ENCODE peak calls at places on chromosomes 12 and 14, in ten cellular contexts. B is dorsolateral prefrontal cortex, L is NCI-H748 treated with DMSO at 0.1 percent for 48 hours, T is NCI-H510A, D is T47D, M is sciatic nerve, S is T1000, Z is esophagus squamous epithelium, C is A549, E is HFFc6. V is an unnamed sample.
A peak's percentile ranks its signal among the peaks of the same experiment; 100 is the strongest.

GRCh38 chr14:74018029-74018703 is 922 bp downstream of the ENTPD5 start:
- DNase-seq in B (no peak), L (no peak), T (no peak), D (peak; percentile 46), M (no peak), S (peak; percentile 22), Z (no peak), C (peak; percentile 61), E (peak; percentile 74), V (no peak)

GRCh38 chr14:59321184-59321952 is 132.9 kb downstream of the DAAM1 start:
- DNase-seq in B (no peak), L (no peak), T (no peak), D (no peak), M (no peak), S (no peak), Z (no peak), C (no peak), E (peak; percentile 41), V (no peak)

GRCh38 chr12:123134755-123135282 is 16.1 kb downstream of the PITPNM2 start:
- DNase-seq in B (no peak), L (no peak), T (no peak), D (no peak), M (no peak), S (no peak), Z (no peak), C (no peak), E (no peak), V (no peak)

GRCh38 chr12:30529489-30530269 is 166.0 kb downstream of the IPO8 start:
- DNase-seq in B (no peak), L (no peak), T (no peak), D (no peak), M (no peak), S (no peak), Z (no peak), C (no peak), E (peak; percentile 0), V (no peak)

GRCh38 chr14:23468704-23469126 is 788 bp upstream of the NGDN start:
- DNase-seq in B (no peak), L (no peak), T (peak; percentile 35), D (no peak), M (no peak), S (no peak), Z (no peak), C (no peak), E (no peak), V (no peak)

GRCh38 chr14:88951370-88951769 is 126.9 kb downstream of the TTC8 start:
- DNase-seq in B (no peak), L (no peak), T (no peak), D (no peak), M (no peak), S (no peak), Z (no peak), C (no peak), E (no peak), V (no peak)

GRCh38 chr14:100524933-100525243 is 62.3 kb downstream of the BEGAIN start:
- DNase-seq in B (peak; percentile 73), L (no peak), T (no peak), D (no peak), M (no peak), S (no peak), Z (no peak), C (peak; percentile 41), E (no peak), V (no peak)

GRCh38 chr14:62689741-62690140 is 355.5 kb downstream of the KCNH5 start:
- DNase-seq in B (no peak), L (peak; percentile 59), T (no peak), D (no peak), M (no peak), S (no peak), Z (no peak), C (no peak), E (no peak), V (no peak)

GRCh38 chr12:117034691-117035090 is 64.5 kb downstream of the TESC start:
- DNase-seq in B (no peak), L (no peak), T (no peak), D (no peak), M (no peak), S (no peak), Z (no peak), C (no peak), E (no peak), V (no peak)

GRCh38 chr12:33432992-33433391 is 6.6 kb downstream of the SYT10 start:
- DNase-seq in B (no peak), L (peak; percentile 32), T (no peak), D (no peak), M (no peak), S (no peak), Z (no peak), C (no peak), E (no peak), V (no peak)

GRCh38 chr12:124721501-124722154 is 142.0 kb downstream of the SCARB1 start:
- DNase-seq in B (no peak), L (no peak), T (no peak), D (no peak), M (no peak), S (no peak), Z (no peak), C (no peak), E (no peak), V (no peak)

GRCh38 chr12:52221912-52222457 is 11.1 kb upstream of the KRT7 start:
- DNase-seq in B (peak; percentile 66), L (peak; percentile 29), T (no peak), D (no peak), M (no peak), S (peak; percentile 100), Z (no peak), C (no peak), E (peak; percentile 66), V (no peak)

GRCh38 chr12:106429636-106430035 is 72.1 kb downstream of the POLR3B start:
- DNase-seq in B (no peak), L (no peak), T (no peak), D (no peak), M (no peak), S (no peak), Z (no peak), C (no peak), E (no peak), V (no peak)

GRCh38 chr12:57454566-57455373 is at the start of gene INHBE:
- DNase-seq in B (no peak), L (no peak), T (peak; percentile 83), D (no peak), M (no peak), S (peak; percentile 5), Z (no peak), C (no peak), E (peak; percentile 18), V (no peak)

GRCh38 chr14:98370352-98370751 is 901.6 kb downstream of the BCL11B start:
- DNase-seq in B (no peak), L (no peak), T (no peak), D (no peak), M (no peak), S (no peak), Z (no peak), C (no peak), E (no peak), V (no peak)

GRCh38 chr12:114306646-114307045 is 99.3 kb downstream of the TBX5 start:
- DNase-seq in B (no peak), L (no peak), T (no peak), D (no peak), M (no peak), S (no peak), Z (no peak), C (no peak), E (peak; percentile 83), V (no peak)

GRCh38 chr14:22837059-22837749 is 819 bp downstream of the MMP14 start:
- DNase-seq in B (no peak), L (no peak), T (no peak), D (peak; percentile 64), M (peak; percentile 80), S (no peak), Z (no peak), C (no peak), E (peak; percentile 60), V (peak; percentile 61)

GRCh38 chr14:30988509-30988908 is 36.9 kb upstream of the AP4S1 start:
- DNase-seq in B (no peak), L (no peak), T (no peak), D (no peak), M (no peak), S (no peak), Z (no peak), C (no peak), E (peak; percentile 12), V (peak; percentile 11)

GRCh38 chr12:98058838-98059237 is 456.6 kb upstream of the TMPO start:
- DNase-seq in B (no peak), L (no peak), T (no peak), D (no peak), M (no peak), S (no peak), Z (no peak), C (no peak), E (no peak), V (no peak)

GRCh38 chr12:10214131-10214876 is 1.6 kb downstream of the GABARAPL1 start:
- DNase-seq in B (no peak), L (no peak), T (no peak), D (no peak), M (no peak), S (no peak), Z (no peak), C (no peak), E (no peak), V (no peak)

GRCh38 chr14:58395815-58396626 is at the start of gene TOMM20L:
- DNase-seq in B (peak; percentile 75), L (peak; percentile 57), T (peak; percentile 57), D (peak; percentile 87), M (peak; percentile 81), S (no peak), Z (peak; percentile 9), C (peak; percentile 65), E (peak; percentile 6), V (peak; percentile 75)

GRCh38 chr14:63295991-63296630 is 22.6 kb downstream of the GPHB5 start:
- DNase-seq in B (no peak), L (no peak), T (no peak), D (no peak), M (no peak), S (no peak), Z (no peak), C (no peak), E (no peak), V (no peak)

GRCh38 chr12:1855241-1855640 is 34.9 kb downstream of the LRTM2 start:
- DNase-seq in B (no peak), L (no peak), T (no peak), D (no peak), M (no peak), S (peak; percentile 13), Z (no peak), C (no peak), E (no peak), V (no peak)

GRCh38 chr12:42701079-42701478 is 111.5 kb upstream of the PRICKLE1 start:
- DNase-seq in B (no peak), L (no peak), T (no peak), D (no peak), M (no peak), S (no peak), Z (no peak), C (no peak), E (no peak), V (no peak)

GRCh38 chr12:27817761-27818160 is 37.7 kb upstream of the MANSC4 start:
- DNase-seq in B (no peak), L (no peak), T (no peak), D (no peak), M (no peak), S (no peak), Z (no peak), C (no peak), E (no peak), V (no peak)